ENCODE peak calls at places on chromosomes 11 and 22, in six cellular contexts. N, W, Y, B, A and E are unnamed samples.
A peak's percentile ranks its signal among the peaks of the same experiment; 100 is the strongest.

GRCh38 chr11:23205156-23205871 is 345.0 kb upstream of the CCDC179 start:
- DNase-seq in Y (no peak), A (peak; percentile 90), W (no peak), B (peak; percentile 72), N (no peak), E (no peak)

GRCh38 chr11:409600-410471 is 5.0 kb downstream of the SIGIRR start:
- DNase-seq in A (no peak), W (no peak), B (no peak), N (no peak), Y (no peak), E (no peak)

GRCh38 chr22:26561756-26562417 is 28.0 kb downstream of the TPST2 start:
- DNase-seq in W (no peak), B (no peak), Y (no peak), N (no peak), A (no peak), E (no peak)

GRCh38 chr11:43578346-43579170 is 102.0 kb upstream of the HSD17B12 start:
- DNase-seq in B (peak; percentile 61), A (no peak), W (no peak), N (no peak), Y (no peak), E (no peak)

GRCh38 chr11:36672815-36673450 is 74.9 kb upstream of the RAG2 start:
- DNase-seq in W (peak; percentile 83), B (peak; percentile 39), Y (peak; percentile 38), A (peak; percentile 53), N (peak; percentile 31), E (no peak)

GRCh38 chr22:49979587-49980264 is 19.2 kb downstream of the PIM3 start:
- DNase-seq in Y (no peak), B (peak; percentile 29), N (peak; percentile 29), W (peak; percentile 67), A (peak; percentile 53), E (no peak)

GRCh38 chr11:35303596-35304392 is 115.6 kb downstream of the SLC1A2 start:
- DNase-seq in N (peak; percentile 71), A (no peak), Y (no peak), B (peak; percentile 59), W (no peak), E (no peak)

GRCh38 chr11:122612123-122612824 is 43.2 kb upstream of the UBASH3B start:
- DNase-seq in A (no peak), Y (no peak), N (no peak), W (no peak), B (peak; percentile 7), E (no peak)

GRCh38 chr11:48108231-48109045 is 108.2 kb upstream of the OR4B1 start:
- DNase-seq in B (no peak), N (no peak), W (no peak), A (no peak), Y (no peak), E (no peak)

GRCh38 chr22:17368727-17369552 is at the start of gene CECR2:
- DNase-seq in A (no peak), B (peak; percentile 10), W (peak; percentile 56), Y (peak; percentile 34), N (peak; percentile 78), E (no peak)

GRCh38 chr11:44398266-44399045 is 88.5 kb upstream of the ALX4 start:
- DNase-seq in B (no peak), A (no peak), Y (no peak), W (no peak), N (no peak), E (no peak)

GRCh38 chr11:118609380-118610219 is 2.2 kb downstream of the PHLDB1 start:
- DNase-seq in N (no peak), Y (no peak), W (no peak), A (peak; percentile 47), B (peak; percentile 50), E (no peak)

GRCh38 chr11:74820763-74821162 is 72.1 kb downstream of the RNF169 start:
- DNase-seq in B (peak; percentile 96), W (peak; percentile 53), N (no peak), Y (no peak), A (peak; percentile 93), E (no peak)

GRCh38 chr11:120959189-120959588 is 64.7 kb upstream of the TBCEL start:
- DNase-seq in W (peak; percentile 12), Y (no peak), A (no peak), B (no peak), N (no peak), E (no peak)

GRCh38 chr11:126522152-126522551 is 166.7 kb downstream of the ST3GAL4 start:
- DNase-seq in W (no peak), B (no peak), N (no peak), Y (no peak), A (no peak), E (no peak)

GRCh38 chr11:120215634-120216033 is 4.8 kb downstream of the OAF start:
- DNase-seq in Y (no peak), A (peak; percentile 50), W (no peak), N (no peak), B (peak; percentile 61), E (peak; percentile 77)

GRCh38 chr22:50011447-50012200 is 941 bp downstream of the IL17REL start:
- DNase-seq in B (no peak), A (no peak), Y (no peak), N (peak; percentile 10), W (peak; percentile 60), E (no peak)

GRCh38 chr22:50544746-50545253 is 899 bp upstream of the KLHDC7B start:
- DNase-seq in Y (no peak), A (no peak), W (no peak), B (no peak), N (peak; percentile 18), E (peak; percentile 59)

GRCh38 chr11:16933756-16934603 is 80.2 kb downstream of the PLEKHA7 start:
- DNase-seq in A (no peak), N (peak; percentile 34), W (no peak), B (peak; percentile 50), Y (no peak), E (no peak)

GRCh38 chr11:73176892-73177155 is 34.7 kb upstream of the FCHSD2 start:
- DNase-seq in W (no peak), N (no peak), A (no peak), Y (no peak), B (no peak), E (no peak)

GRCh38 chr11:127998421-127998820 is 588.9 kb downstream of the ETS1 start:
- DNase-seq in N (no peak), B (peak; percentile 16), A (no peak), W (no peak), Y (no peak), E (peak; percentile 36)

GRCh38 chr11:96228472-96228871 is 114.5 kb downstream of the MAML2 start:
- DNase-seq in N (peak; percentile 66), B (peak; percentile 97), Y (peak; percentile 16), A (peak; percentile 96), W (peak; percentile 87), E (peak; percentile 83)

GRCh38 chr11:86811637-86812321 is 11.4 kb downstream of the PRSS23 start:
- DNase-seq in B (peak; percentile 81), W (peak; percentile 75), A (peak; percentile 24), N (peak; percentile 68), Y (peak; percentile 76), E (peak; percentile 52)

GRCh38 chr11:84824624-84825023 is 802.5 kb downstream of the DLG2 start:
- DNase-seq in A (no peak), B (no peak), N (no peak), W (peak; percentile 3), Y (no peak), E (no peak)

GRCh38 chr11:84817998-84818397 is 809.1 kb downstream of the DLG2 start:
- DNase-seq in B (peak; percentile 51), W (peak; percentile 14), Y (no peak), A (no peak), N (no peak), E (peak; percentile 81)

GRCh38 chr11:84819561-84819960 is 807.6 kb downstream of the DLG2 start:
- DNase-seq in B (peak; percentile 13), A (no peak), Y (no peak), N (no peak), W (no peak), E (no peak)

DNA sequence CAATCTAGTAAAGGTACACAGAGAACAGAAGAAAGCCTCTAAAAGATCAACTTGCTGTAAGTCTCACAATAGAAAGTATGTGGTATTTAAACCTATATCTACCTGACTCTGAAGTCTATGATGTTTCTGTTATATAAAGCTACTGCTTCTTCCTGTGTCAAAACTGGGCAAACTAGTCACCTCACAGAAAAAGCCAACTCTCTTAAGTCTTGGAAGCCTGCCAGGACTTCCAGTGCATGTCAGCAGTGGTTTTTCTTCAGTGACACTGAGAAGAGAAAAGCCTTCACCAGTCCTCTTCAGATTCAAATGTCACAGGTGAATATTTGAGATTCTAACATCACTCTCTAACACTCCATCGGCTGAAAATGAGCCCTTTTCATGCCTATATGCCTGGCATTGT is 808.0 kb downstream of the DLG2 start:
- DNase-seq in N (no peak), A (no peak), W (peak; percentile 20), Y (no peak), B (peak; percentile 29), E (no peak)
- TF ChIP-seq EZH2 in N (no peak), A (no peak), W (no peak), Y (no peak), B (no peak), E (no peak)

GRCh38 chr11:31800398-31801265 is 10.5 kb downstream of the PAX6 start:
- DNase-seq in B (no peak), N (no peak), W (no peak), Y (no peak), A (no peak), E (no peak)

GRCh38 chr11:31801298-31801702 is 9.8 kb downstream of the PAX6 start:
- DNase-seq in Y (no peak), B (no peak), W (no peak), N (no peak), A (no peak), E (no peak)

GRCh38 chr11:31802990-31803812 is 7.9 kb downstream of the PAX6 start:
- DNase-seq in A (no peak), W (no peak), N (no peak), Y (no peak), B (peak; percentile 66), E (no peak)

GRCh38 chr11:31802609-31802989 is 8.5 kb downstream of the PAX6 start:
- DNase-seq in B (no peak), N (no peak), A (no peak), Y (no peak), W (no peak), E (no peak)

GRCh38 chr11:31802000-31802551 is 9.0 kb downstream of the PAX6 start:
- DNase-seq in W (no peak), Y (no peak), N (no peak), B (no peak), A (no peak), E (no peak)
- TF ChIP-seq EZH2 in W (peak; percentile 69), Y (no peak), N (peak; percentile 91), B (no peak), A (no peak), E (no peak)

DNA sequence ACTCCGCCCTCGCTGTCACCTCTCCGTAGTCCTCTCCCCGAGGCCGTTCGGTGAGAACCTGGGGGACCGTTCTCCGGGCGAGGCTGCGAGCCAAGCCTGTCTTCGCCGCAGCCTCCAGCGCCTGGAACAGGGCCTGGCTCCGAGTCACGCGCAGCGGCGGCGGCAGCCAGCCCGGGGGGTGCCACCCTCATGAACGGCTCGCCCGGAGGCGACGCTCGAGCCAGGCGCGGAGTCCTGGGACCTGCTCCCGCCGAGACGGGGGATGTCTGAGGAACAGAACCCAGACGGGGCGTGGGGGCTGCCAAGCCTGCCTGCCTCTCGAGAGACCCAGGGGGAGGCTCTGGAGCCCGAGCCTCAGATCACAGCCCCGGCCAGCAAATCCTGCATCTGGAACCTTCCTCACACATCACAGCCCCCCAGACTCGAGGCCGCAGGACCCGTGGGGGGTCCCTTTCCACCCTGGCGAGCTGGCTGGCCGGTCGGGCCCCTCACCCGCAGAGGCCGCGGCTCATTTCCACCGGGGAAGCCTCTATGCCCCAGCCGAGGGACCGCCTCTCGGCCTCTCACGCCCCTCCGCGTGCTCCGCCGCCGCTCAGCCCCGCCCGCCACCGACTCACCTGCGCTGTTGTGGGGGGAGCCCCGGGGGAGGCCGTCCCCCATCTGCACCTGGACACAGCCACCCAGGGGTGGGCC is 4.1 kb downstream of the SHISA8 start:
- DNase-seq in A (no peak), B (peak; percentile 10), N (peak; percentile 38), Y (no peak), W (no peak), E (peak; percentile 28)
- TF ChIP-seq EZH2 in A (peak; percentile 95), B (peak; percentile 95), N (peak; percentile 42), Y (no peak), W (no peak), E (no peak)

GRCh38 chr11:111540114-111540920 is at the start of gene LAYN:
- DNase-seq in Y (no peak), A (no peak), W (peak; percentile 81), N (peak; percentile 73), B (peak; percentile 70), E (peak; percentile 68)
- TF ChIP-seq EZH2 in Y (no peak), A (peak; percentile 48), W (no peak), N (no peak), B (no peak), E (no peak)